ENCODE peak calls at places on chromosomes 7 and 10, in ten cellular contexts. Y is cardiac muscle cell; V is uterus; R is CD8-positive, alpha-beta T cell; F is spleen; C is HepG2; O is SJSA1; Q is neuronal stem cell; B is CD8-positive, alpha-beta memory T cell; T is K562. W is an unnamed sample. For H3K4me1 and H3K27me3, the result is how much of the 10 kb centered on the place peaks cover.

GRCh38 chr10:132394201-132394811 is 2.7 kb upstream of the PWWP2B start:
- DNase-seq in Y (no peak), V (no peak), R (no peak), F (peak), C (no peak), O (no peak), Q (no peak), B (no peak), T (no peak), W (no peak)

GRCh38 chr10:4344544-4344994 is 481.4 kb upstream of the AKR1E2 start:
- DNase-seq in Y (peak), V (peak), R (no peak), F (no peak), C (no peak), O (peak), Q (no peak), B (no peak), T (no peak), W (no peak)

GRCh38 chr7:105015631-105015965 is 1.6 kb downstream of the KMT2E start:
- DNase-seq in Y (peak), V (no peak), R (peak), F (no peak), C (no peak), O (no peak), Q (no peak), B (peak), T (peak), W (peak)

GRCh38 chr7:130153251-130153908 is 51.8 kb downstream of the TMEM209 start:
- DNase-seq in Y (no peak), V (no peak), R (no peak), F (no peak), C (no peak), O (no peak), Q (no peak), B (no peak), T (no peak), W (no peak)

GRCh38 chr7:50793115-50793946 is 10.6 kb upstream of the GRB10 start:
- DNase-seq in Y (peak), V (peak), R (peak), F (peak), C (no peak), O (no peak), Q (peak), B (peak), T (peak), W (no peak)

GRCh38 chr7:2299131-2299829 is 15.0 kb downstream of the SNX8 start:
- DNase-seq in Y (peak), V (peak), R (no peak), F (no peak), C (no peak), O (no peak), Q (no peak), B (no peak), T (no peak), W (no peak)

GRCh38 chr7:79317728-79318127 is 135.7 kb downstream of the MAGI2 start:
- DNase-seq in Y (peak), V (no peak), R (no peak), F (no peak), C (peak), O (peak), Q (no peak), B (no peak), T (no peak), W (no peak)

GRCh38 chr10:10330481-10330880 is 687.2 kb upstream of the CELF2 start:
- DNase-seq in Y (peak), V (no peak), R (no peak), F (no peak), C (no peak), O (no peak), Q (no peak), B (no peak), T (no peak), W (no peak)

GRCh38 chr10:14060320-14061070 is 270.2 kb downstream of the FRMD4A start:
- DNase-seq in Y (no peak), V (no peak), R (no peak), F (no peak), C (no peak), O (no peak), Q (no peak), B (no peak), T (no peak), W (no peak)

GRCh38 chr10:46557319-46558140 is 1.1 kb upstream of the GPRIN2 start:
- DNase-seq in Y (no peak), V (peak), R (no peak), F (peak), C (no peak), O (peak), Q (no peak), B (no peak), T (no peak), W (peak)

GRCh38 chr7:21960922-21961321 is 15.2 kb upstream of the CDCA7L start:
- DNase-seq in Y (peak), V (no peak), R (no peak), F (no peak), C (no peak), O (no peak), Q (no peak), B (no peak), T (no peak), W (no peak)

GRCh38 chr10:120593693-120594092 is 136.7 kb downstream of the PLPP4 start:
- DNase-seq in Y (no peak), V (no peak), R (no peak), F (no peak), C (no peak), O (no peak), Q (no peak), B (no peak), T (no peak), W (no peak)

GRCh38 chr7:46285856-46286255 is 364.8 kb upstream of the IGFBP3 start:
- DNase-seq in Y (no peak), V (no peak), R (no peak), F (no peak), C (no peak), O (no peak), Q (no peak), B (no peak), T (no peak), W (no peak)

DNA sequence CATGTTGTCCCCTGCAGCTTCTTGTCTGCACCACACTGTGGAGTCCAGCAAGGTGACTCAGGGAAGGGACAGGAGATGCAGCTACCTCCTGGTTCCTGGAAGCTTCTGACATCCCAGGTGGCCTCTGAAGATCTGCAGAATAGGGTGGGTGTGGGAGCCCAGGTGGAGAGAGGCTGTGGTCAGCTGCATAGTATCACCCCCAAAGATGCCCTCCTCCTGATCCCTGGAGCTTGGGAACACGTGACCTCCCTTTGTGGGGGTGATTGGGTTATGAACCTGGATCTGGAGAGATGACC is 25.4 kb downstream of the CALML3 start:
- DNase-seq in Y (no peak), V (no peak), R (no peak), F (peak), C (no peak), O (no peak), Q (no peak), B (no peak), T (peak), W (no peak)
- H3K4me1 ChIP-seq in Y (under half), V (under half), R (under half), F (under half), C (half or more), O (half or more), Q (under half), B (under half), T (half or more), W (under half)

GRCh38 chr10:49509904-49510303 is 29.0 kb downstream of the ERCC6 start:
- DNase-seq in Y (no peak), V (no peak), R (no peak), F (no peak), C (no peak), O (no peak), Q (no peak), B (no peak), T (no peak), W (no peak)

GRCh38 chr10:49505589-49505988 is 33.3 kb downstream of the ERCC6 start:
- DNase-seq in Y (no peak), V (no peak), R (no peak), F (no peak), C (no peak), O (no peak), Q (no peak), B (no peak), T (no peak), W (no peak)

GRCh38 chr10:49505076-49505475 is 33.8 kb downstream of the ERCC6 start:
- DNase-seq in Y (no peak), V (no peak), R (no peak), F (no peak), C (no peak), O (no peak), Q (no peak), B (no peak), T (no peak), W (no peak)

GRCh38 chr10:49508654-49509053 is 30.3 kb downstream of the ERCC6 start:
- DNase-seq in Y (no peak), V (no peak), R (no peak), F (no peak), C (no peak), O (no peak), Q (no peak), B (no peak), T (no peak), W (no peak)

DNA sequence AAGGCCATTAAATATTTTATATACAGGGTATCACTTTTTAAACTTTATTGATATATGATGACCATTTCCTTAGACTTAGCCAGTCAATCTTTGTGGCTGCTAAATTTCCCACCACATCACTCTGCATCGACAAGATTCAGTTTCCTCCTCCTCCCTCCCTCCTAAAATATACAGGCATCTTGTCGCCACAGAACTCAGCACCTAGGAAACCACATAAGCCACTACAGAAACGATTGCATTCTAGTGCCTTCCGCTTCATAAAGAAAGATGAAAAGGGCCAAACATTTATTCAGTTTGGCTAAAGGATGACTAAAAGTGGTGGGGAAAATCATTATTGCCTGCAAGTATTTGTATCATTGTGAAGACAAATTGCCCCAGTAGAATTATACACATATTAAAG is 30.7 kb downstream of the ERCC6 start:
- DNase-seq in Y (no peak), V (no peak), R (peak), F (no peak), C (no peak), O (no peak), Q (no peak), B (peak), T (no peak), W (no peak)
- H3K4me3 ChIP-seq in Y (no peak), V (no peak), R (no peak), F (no peak), C (no peak), O (no peak), Q (no peak), B (no peak), T (no peak), W (no peak)

DNA sequence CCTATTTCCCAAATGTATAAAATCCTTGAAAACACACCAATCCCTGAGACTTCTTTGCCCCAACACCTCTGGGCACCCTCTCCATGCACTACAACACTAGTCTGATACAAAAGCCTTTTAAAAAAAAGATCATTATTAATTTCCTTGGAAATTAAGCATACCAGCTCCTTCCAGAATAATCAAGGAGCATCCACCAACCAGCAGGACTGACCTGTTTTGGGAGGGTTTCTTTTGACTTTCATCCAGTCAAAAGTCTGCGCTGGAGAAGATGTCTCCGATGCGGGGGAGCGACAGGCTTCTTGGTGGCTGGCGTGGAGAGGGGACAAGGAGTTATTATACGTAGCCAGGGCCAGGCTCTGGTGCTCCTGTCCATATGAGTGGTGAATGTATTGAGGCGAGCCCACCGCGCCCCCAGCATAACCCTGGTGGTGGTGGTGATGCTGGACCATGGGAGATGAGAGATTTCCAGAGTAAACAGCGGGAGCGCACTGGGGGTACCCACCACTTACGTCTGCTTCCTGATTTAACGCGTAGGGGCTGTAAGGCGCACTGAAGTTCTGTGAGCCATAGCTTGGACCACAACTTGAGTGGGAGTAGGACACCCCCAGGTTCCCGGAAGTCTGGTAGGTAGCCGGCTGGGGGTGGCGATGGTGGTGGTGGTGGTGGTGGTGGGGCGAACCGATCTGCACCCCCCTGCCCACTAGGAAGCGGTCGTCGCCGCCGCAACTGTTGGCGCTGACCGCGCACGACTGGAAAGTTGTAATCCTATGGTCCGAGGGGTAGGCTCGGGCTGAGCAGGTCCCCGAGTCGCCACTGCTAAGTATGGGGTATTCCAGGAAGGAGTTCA is 527 bp downstream of the HOXA1 start:
- DNase-seq in Y (no peak), V (no peak), R (no peak), F (no peak), C (no peak), O (no peak), Q (peak), B (no peak), T (no peak), W (no peak)
- H3K27me3 ChIP-seq in Y (half or more), V (under half), R (under half), F (half or more), C (under half), O (under half), Q (under half), B (under half), T (under half), W (half or more)

GRCh38 chr10:74949843-74950765 is 123.7 kb downstream of the KAT6B start:
- DNase-seq in Y (no peak), V (no peak), R (no peak), F (no peak), C (no peak), O (no peak), Q (no peak), B (no peak), T (no peak), W (no peak)
- H3K4me1 ChIP-seq in Y (under half), V (under half), R (under half), F (under half), C (under half), O (under half), Q (under half), B (under half), T (under half), W (under half)

DNA sequence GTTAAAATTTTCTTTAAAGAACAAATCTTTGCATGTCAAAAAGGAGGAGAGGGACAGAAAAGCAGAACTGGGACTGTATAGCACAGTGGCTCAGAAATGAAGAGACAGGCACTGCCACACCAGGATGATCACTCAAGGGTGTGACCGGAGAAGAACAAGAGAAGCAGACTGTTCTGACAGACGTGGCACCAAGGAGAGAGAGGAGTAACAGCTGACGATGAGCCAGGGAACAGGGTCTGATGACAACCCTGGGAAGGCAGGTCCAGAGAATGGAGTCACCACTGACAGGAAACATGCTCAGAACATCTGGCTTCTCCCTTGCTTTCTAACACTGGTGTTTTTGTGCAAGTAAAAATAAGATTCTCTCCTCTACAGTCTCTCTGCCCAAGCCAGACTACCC is 14.6 kb upstream of the VAX1 start:
- DNase-seq in Y (no peak), V (no peak), R (no peak), F (no peak), C (no peak), O (no peak), Q (no peak), B (no peak), T (no peak), W (no peak)
- H3K4me3 ChIP-seq in Y (no peak), V (no peak), R (no peak), F (no peak), C (no peak), O (no peak), Q (no peak), B (no peak), T (no peak), W (no peak)

GRCh38 chr10:100688201-100688600 is 57.2 kb upstream of the PAX2 start:
- DNase-seq in Y (no peak), V (no peak), R (no peak), F (peak), C (no peak), O (no peak), Q (no peak), B (no peak), T (no peak), W (no peak)
- H3K27me3 ChIP-seq in Y (half or more), V (under half), R (under half), F (half or more), C (under half), O (half or more), Q (under half), B (under half), T (under half), W (under half)